ENCODE peak calls at places on chromosomes 4 and X, in ten cellular contexts. One of them, this sample, is unnamed.

GRCh38 chr4:74742191-74742590 is 52.1 kb downstream of the BTC start:
- DNase-seq in Jurkat, Clone E6-1: no peak
- DNase-seq in NCI-H1930: no peak
- DNase-seq in activated T-helper 1 cell treated with anti-CD3 and anti-CD28 coated beads, Interleukin-2, amount 50 U/mL, for 16 hours: no peak
- DNase-seq in amniotic epithelial cell: peak; percentile 37
- DNase-seq in GM23338: no peak
- DNase-seq in HuH-7.5: no peak
- DNase-seq in activated CD4-positive, alpha-beta T cell treated with anti-CD3 and anti-CD28 coated beads, Interleukin-2, amount 50 U/mL, for 1 hour: no peak
- DNase-seq in NCI-H460: no peak
- DNase-seq in NCI-H2029 treated with DMSO at 0.1 percent for 48 hours: no peak
- DNase-seq in this sample: no peak

GRCh38 chrX:39506131-39506530 is 591.6 kb downstream of the BCOR start:
- DNase-seq in NCI-H2029 treated with DMSO at 0.1 percent for 48 hours: no peak
- DNase-seq in activated CD4-positive, alpha-beta T cell treated with anti-CD3 and anti-CD28 coated beads, Interleukin-2, amount 50 U/mL, for 1 hour: no peak
- DNase-seq in Jurkat, Clone E6-1: no peak
- DNase-seq in amniotic epithelial cell: no peak
- DNase-seq in NCI-H1930: no peak
- DNase-seq in NCI-H460: no peak
- DNase-seq in GM23338: no peak
- DNase-seq in HuH-7.5: no peak
- DNase-seq in activated T-helper 1 cell treated with anti-CD3 and anti-CD28 coated beads, Interleukin-2, amount 50 U/mL, for 16 hours: no peak
- DNase-seq in this sample: no peak

GRCh38 chr4:168893205-168893604 is 116.8 kb downstream of the CBR4 start:
- DNase-seq in HuH-7.5: no peak
- DNase-seq in NCI-H460: no peak
- DNase-seq in Jurkat, Clone E6-1: no peak
- DNase-seq in activated T-helper 1 cell treated with anti-CD3 and anti-CD28 coated beads, Interleukin-2, amount 50 U/mL, for 16 hours: no peak
- DNase-seq in NCI-H2029 treated with DMSO at 0.1 percent for 48 hours: no peak
- DNase-seq in NCI-H1930: no peak
- DNase-seq in GM23338: no peak
- DNase-seq in amniotic epithelial cell: no peak
- DNase-seq in activated CD4-positive, alpha-beta T cell treated with anti-CD3 and anti-CD28 coated beads, Interleukin-2, amount 50 U/mL, for 1 hour: no peak
- DNase-seq in this sample: no peak

GRCh38 chrX:52979568-52979967 is 21.2 kb upstream of the FAM156A start:
- DNase-seq in NCI-H2029 treated with DMSO at 0.1 percent for 48 hours: no peak
- DNase-seq in activated T-helper 1 cell treated with anti-CD3 and anti-CD28 coated beads, Interleukin-2, amount 50 U/mL, for 16 hours: no peak
- DNase-seq in Jurkat, Clone E6-1: no peak
- DNase-seq in amniotic epithelial cell: peak; percentile 52
- DNase-seq in HuH-7.5: no peak
- DNase-seq in NCI-H460: no peak
- DNase-seq in GM23338: no peak
- DNase-seq in NCI-H1930: no peak
- DNase-seq in activated CD4-positive, alpha-beta T cell treated with anti-CD3 and anti-CD28 coated beads, Interleukin-2, amount 50 U/mL, for 1 hour: no peak
- DNase-seq in this sample: peak; percentile 16

GRCh38 chr4:80033581-80033980 is 39.4 kb downstream of the ANTXR2 start:
- DNase-seq in NCI-H1930: no peak
- DNase-seq in activated T-helper 1 cell treated with anti-CD3 and anti-CD28 coated beads, Interleukin-2, amount 50 U/mL, for 16 hours: no peak
- DNase-seq in Jurkat, Clone E6-1: no peak
- DNase-seq in NCI-H2029 treated with DMSO at 0.1 percent for 48 hours: no peak
- DNase-seq in amniotic epithelial cell: no peak
- DNase-seq in HuH-7.5: no peak
- DNase-seq in NCI-H460: no peak
- DNase-seq in GM23338: peak; percentile 28
- DNase-seq in activated CD4-positive, alpha-beta T cell treated with anti-CD3 and anti-CD28 coated beads, Interleukin-2, amount 50 U/mL, for 1 hour: no peak
- DNase-seq in this sample: no peak

GRCh38 chr4:1480720-1481119 is 74.5 kb upstream of the NKX1-1 start:
- DNase-seq in Jurkat, Clone E6-1: no peak
- DNase-seq in NCI-H2029 treated with DMSO at 0.1 percent for 48 hours: no peak
- DNase-seq in GM23338: no peak
- DNase-seq in NCI-H1930: no peak
- DNase-seq in NCI-H460: no peak
- DNase-seq in activated CD4-positive, alpha-beta T cell treated with anti-CD3 and anti-CD28 coated beads, Interleukin-2, amount 50 U/mL, for 1 hour: no peak
- DNase-seq in amniotic epithelial cell: no peak
- DNase-seq in HuH-7.5: no peak
- DNase-seq in activated T-helper 1 cell treated with anti-CD3 and anti-CD28 coated beads, Interleukin-2, amount 50 U/mL, for 16 hours: no peak
- DNase-seq in this sample: no peak

GRCh38 chr4:150540959-150541360 is 41.0 kb upstream of the MAB21L2 start:
- DNase-seq in activated CD4-positive, alpha-beta T cell treated with anti-CD3 and anti-CD28 coated beads, Interleukin-2, amount 50 U/mL, for 1 hour: no peak
- DNase-seq in NCI-H1930: no peak
- DNase-seq in amniotic epithelial cell: no peak
- DNase-seq in NCI-H460: no peak
- DNase-seq in NCI-H2029 treated with DMSO at 0.1 percent for 48 hours: no peak
- DNase-seq in activated T-helper 1 cell treated with anti-CD3 and anti-CD28 coated beads, Interleukin-2, amount 50 U/mL, for 16 hours: no peak
- DNase-seq in Jurkat, Clone E6-1: no peak
- DNase-seq in HuH-7.5: no peak
- DNase-seq in GM23338: peak; percentile 50
- DNase-seq in this sample: no peak

GRCh38 chrX:16101581-16101980 is 21.8 kb upstream of the GRPR start:
- DNase-seq in HuH-7.5: no peak
- DNase-seq in activated T-helper 1 cell treated with anti-CD3 and anti-CD28 coated beads, Interleukin-2, amount 50 U/mL, for 16 hours: no peak
- DNase-seq in Jurkat, Clone E6-1: no peak
- DNase-seq in NCI-H460: no peak
- DNase-seq in NCI-H2029 treated with DMSO at 0.1 percent for 48 hours: no peak
- DNase-seq in activated CD4-positive, alpha-beta T cell treated with anti-CD3 and anti-CD28 coated beads, Interleukin-2, amount 50 U/mL, for 1 hour: no peak
- DNase-seq in NCI-H1930: no peak
- DNase-seq in amniotic epithelial cell: no peak
- DNase-seq in GM23338: no peak
- DNase-seq in this sample: no peak

GRCh38 chrX:130801901-130802300 is 101.1 kb downstream of the ENOX2 start:
- DNase-seq in Jurkat, Clone E6-1: no peak
- DNase-seq in activated T-helper 1 cell treated with anti-CD3 and anti-CD28 coated beads, Interleukin-2, amount 50 U/mL, for 16 hours: no peak
- DNase-seq in HuH-7.5: no peak
- DNase-seq in amniotic epithelial cell: peak; percentile 18
- DNase-seq in activated CD4-positive, alpha-beta T cell treated with anti-CD3 and anti-CD28 coated beads, Interleukin-2, amount 50 U/mL, for 1 hour: no peak
- DNase-seq in NCI-H460: no peak
- DNase-seq in GM23338: peak; percentile 7
- DNase-seq in NCI-H2029 treated with DMSO at 0.1 percent for 48 hours: no peak
- DNase-seq in NCI-H1930: no peak
- DNase-seq in this sample: no peak

GRCh38 chrX:68650491-68650890 is 3.0 kb downstream of the STARD8 start:
- DNase-seq in NCI-H2029 treated with DMSO at 0.1 percent for 48 hours: no peak
- DNase-seq in GM23338: no peak
- DNase-seq in NCI-H1930: no peak
- DNase-seq in amniotic epithelial cell: peak; percentile 40
- DNase-seq in activated T-helper 1 cell treated with anti-CD3 and anti-CD28 coated beads, Interleukin-2, amount 50 U/mL, for 16 hours: no peak
- DNase-seq in HuH-7.5: no peak
- DNase-seq in activated CD4-positive, alpha-beta T cell treated with anti-CD3 and anti-CD28 coated beads, Interleukin-2, amount 50 U/mL, for 1 hour: no peak
- DNase-seq in Jurkat, Clone E6-1: no peak
- DNase-seq in NCI-H460: no peak
- DNase-seq in this sample: no peak

GRCh38 chr4:74033721-74034120 is 4.8 kb downstream of the CXCL3 start:
- DNase-seq in activated T-helper 1 cell treated with anti-CD3 and anti-CD28 coated beads, Interleukin-2, amount 50 U/mL, for 16 hours: no peak
- DNase-seq in HuH-7.5: no peak
- DNase-seq in amniotic epithelial cell: peak; percentile 47
- DNase-seq in Jurkat, Clone E6-1: no peak
- DNase-seq in NCI-H460: no peak
- DNase-seq in NCI-H2029 treated with DMSO at 0.1 percent for 48 hours: no peak
- DNase-seq in NCI-H1930: no peak
- DNase-seq in activated CD4-positive, alpha-beta T cell treated with anti-CD3 and anti-CD28 coated beads, Interleukin-2, amount 50 U/mL, for 1 hour: no peak
- DNase-seq in GM23338: no peak
- DNase-seq in this sample: no peak

GRCh38 chr4:21470531-21470930 is 478.0 kb downstream of the KCNIP4 start:
- DNase-seq in GM23338: no peak
- DNase-seq in activated T-helper 1 cell treated with anti-CD3 and anti-CD28 coated beads, Interleukin-2, amount 50 U/mL, for 16 hours: no peak
- DNase-seq in activated CD4-positive, alpha-beta T cell treated with anti-CD3 and anti-CD28 coated beads, Interleukin-2, amount 50 U/mL, for 1 hour: no peak
- DNase-seq in Jurkat, Clone E6-1: no peak
- DNase-seq in NCI-H2029 treated with DMSO at 0.1 percent for 48 hours: peak; percentile 67
- DNase-seq in NCI-H1930: no peak
- DNase-seq in amniotic epithelial cell: peak; percentile 70
- DNase-seq in NCI-H460: no peak
- DNase-seq in HuH-7.5: no peak
- DNase-seq in this sample: no peak

GRCh38 chrX:38112566-38112965 is 106.2 kb downstream of the SYTL5 start:
- DNase-seq in NCI-H1930: no peak
- DNase-seq in activated CD4-positive, alpha-beta T cell treated with anti-CD3 and anti-CD28 coated beads, Interleukin-2, amount 50 U/mL, for 1 hour: no peak
- DNase-seq in amniotic epithelial cell: no peak
- DNase-seq in Jurkat, Clone E6-1: no peak
- DNase-seq in NCI-H460: no peak
- DNase-seq in GM23338: no peak
- DNase-seq in NCI-H2029 treated with DMSO at 0.1 percent for 48 hours: peak; percentile 57
- DNase-seq in HuH-7.5: no peak
- DNase-seq in activated T-helper 1 cell treated with anti-CD3 and anti-CD28 coated beads, Interleukin-2, amount 50 U/mL, for 16 hours: no peak
- DNase-seq in this sample: no peak

GRCh38 chrX:23749576-23749975 is 6.5 kb upstream of the ACOT9 start:
- DNase-seq in NCI-H1930: no peak
- DNase-seq in HuH-7.5: no peak
- DNase-seq in activated T-helper 1 cell treated with anti-CD3 and anti-CD28 coated beads, Interleukin-2, amount 50 U/mL, for 16 hours: no peak
- DNase-seq in NCI-H2029 treated with DMSO at 0.1 percent for 48 hours: no peak
- DNase-seq in Jurkat, Clone E6-1: no peak
- DNase-seq in activated CD4-positive, alpha-beta T cell treated with anti-CD3 and anti-CD28 coated beads, Interleukin-2, amount 50 U/mL, for 1 hour: no peak
- DNase-seq in GM23338: no peak
- DNase-seq in amniotic epithelial cell: no peak
- DNase-seq in NCI-H460: no peak
- DNase-seq in this sample: no peak

GRCh38 chrX:145213504-145213903 is 33.8 kb upstream of the SPANXN1 start:
- DNase-seq in HuH-7.5: no peak
- DNase-seq in NCI-H460: peak; percentile 24
- DNase-seq in activated T-helper 1 cell treated with anti-CD3 and anti-CD28 coated beads, Interleukin-2, amount 50 U/mL, for 16 hours: no peak
- DNase-seq in activated CD4-positive, alpha-beta T cell treated with anti-CD3 and anti-CD28 coated beads, Interleukin-2, amount 50 U/mL, for 1 hour: no peak
- DNase-seq in NCI-H1930: peak; percentile 0
- DNase-seq in amniotic epithelial cell: no peak
- DNase-seq in NCI-H2029 treated with DMSO at 0.1 percent for 48 hours: no peak
- DNase-seq in Jurkat, Clone E6-1: peak; percentile 14
- DNase-seq in GM23338: peak; percentile 17
- DNase-seq in this sample: no peak

GRCh38 chr4:157075811-157076577 is at the start of gene GLRB:
- DNase-seq in activated T-helper 1 cell treated with anti-CD3 and anti-CD28 coated beads, Interleukin-2, amount 50 U/mL, for 16 hours: no peak
- DNase-seq in activated CD4-positive, alpha-beta T cell treated with anti-CD3 and anti-CD28 coated beads, Interleukin-2, amount 50 U/mL, for 1 hour: no peak
- DNase-seq in NCI-H2029 treated with DMSO at 0.1 percent for 48 hours: no peak
- DNase-seq in amniotic epithelial cell: no peak
- DNase-seq in NCI-H1930: peak; percentile 47
- DNase-seq in GM23338: peak; percentile 54
- DNase-seq in NCI-H460: peak; percentile 21
- DNase-seq in Jurkat, Clone E6-1: no peak
- DNase-seq in HuH-7.5: peak; percentile 49
- DNase-seq in this sample: peak; percentile 32

GRCh38 chr4:174041555-174042110 is 241.8 kb downstream of the FBXO8 start:
- DNase-seq in GM23338: peak; percentile 30
- DNase-seq in HuH-7.5: no peak
- DNase-seq in activated CD4-positive, alpha-beta T cell treated with anti-CD3 and anti-CD28 coated beads, Interleukin-2, amount 50 U/mL, for 1 hour: no peak
- DNase-seq in NCI-H1930: peak; percentile 73
- DNase-seq in NCI-H460: no peak
- DNase-seq in NCI-H2029 treated with DMSO at 0.1 percent for 48 hours: no peak
- DNase-seq in amniotic epithelial cell: no peak
- DNase-seq in activated T-helper 1 cell treated with anti-CD3 and anti-CD28 coated beads, Interleukin-2, amount 50 U/mL, for 16 hours: no peak
- DNase-seq in Jurkat, Clone E6-1: no peak
- DNase-seq in this sample: no peak

GRCh38 chrX:135707880-135708279 is 5.6 kb upstream of the CT45A1 start:
- DNase-seq in activated T-helper 1 cell treated with anti-CD3 and anti-CD28 coated beads, Interleukin-2, amount 50 U/mL, for 16 hours: no peak
- DNase-seq in activated CD4-positive, alpha-beta T cell treated with anti-CD3 and anti-CD28 coated beads, Interleukin-2, amount 50 U/mL, for 1 hour: peak; percentile 8
- DNase-seq in NCI-H460: peak; percentile 30
- DNase-seq in GM23338: peak; percentile 86
- DNase-seq in amniotic epithelial cell: no peak
- DNase-seq in Jurkat, Clone E6-1: peak; percentile 20
- DNase-seq in HuH-7.5: peak; percentile 17
- DNase-seq in NCI-H1930: peak; percentile 83
- DNase-seq in NCI-H2029 treated with DMSO at 0.1 percent for 48 hours: no peak
- DNase-seq in this sample: no peak

GRCh38 chr4:125891597-125892258 is 577.0 kb downstream of the FAT4 start:
- DNase-seq in activated T-helper 1 cell treated with anti-CD3 and anti-CD28 coated beads, Interleukin-2, amount 50 U/mL, for 16 hours: no peak
- DNase-seq in activated CD4-positive, alpha-beta T cell treated with anti-CD3 and anti-CD28 coated beads, Interleukin-2, amount 50 U/mL, for 1 hour: no peak
- DNase-seq in Jurkat, Clone E6-1: no peak
- DNase-seq in HuH-7.5: no peak
- DNase-seq in NCI-H2029 treated with DMSO at 0.1 percent for 48 hours: no peak
- DNase-seq in NCI-H460: no peak
- DNase-seq in NCI-H1930: no peak
- DNase-seq in amniotic epithelial cell: peak; percentile 96
- DNase-seq in GM23338: no peak
- DNase-seq in this sample: no peak

GRCh38 chr4:3790006-3790561 is 23.9 kb downstream of the ADRA2C start:
- DNase-seq in NCI-H1930: no peak
- DNase-seq in activated T-helper 1 cell treated with anti-CD3 and anti-CD28 coated beads, Interleukin-2, amount 50 U/mL, for 16 hours: no peak
- DNase-seq in NCI-H2029 treated with DMSO at 0.1 percent for 48 hours: no peak
- DNase-seq in Jurkat, Clone E6-1: no peak
- DNase-seq in activated CD4-positive, alpha-beta T cell treated with anti-CD3 and anti-CD28 coated beads, Interleukin-2, amount 50 U/mL, for 1 hour: no peak
- DNase-seq in amniotic epithelial cell: no peak
- DNase-seq in HuH-7.5: no peak
- DNase-seq in GM23338: no peak
- DNase-seq in NCI-H460: no peak
- DNase-seq in this sample: no peak

GRCh38 chr4:9996319-9997110 is 24.8 kb downstream of the SLC2A9 start:
- DNase-seq in activated T-helper 1 cell treated with anti-CD3 and anti-CD28 coated beads, Interleukin-2, amount 50 U/mL, for 16 hours: no peak
- DNase-seq in Jurkat, Clone E6-1: no peak
- DNase-seq in HuH-7.5: no peak
- DNase-seq in amniotic epithelial cell: no peak
- DNase-seq in NCI-H1930: no peak
- DNase-seq in NCI-H460: no peak
- DNase-seq in NCI-H2029 treated with DMSO at 0.1 percent for 48 hours: no peak
- DNase-seq in GM23338: no peak
- DNase-seq in activated CD4-positive, alpha-beta T cell treated with anti-CD3 and anti-CD28 coated beads, Interleukin-2, amount 50 U/mL, for 1 hour: no peak
- DNase-seq in this sample: no peak

GRCh38 chrX:41802958-41803357 is 79.0 kb downstream of the GPR82 start:
- DNase-seq in amniotic epithelial cell: no peak
- DNase-seq in activated CD4-positive, alpha-beta T cell treated with anti-CD3 and anti-CD28 coated beads, Interleukin-2, amount 50 U/mL, for 1 hour: no peak
- DNase-seq in NCI-H460: no peak
- DNase-seq in activated T-helper 1 cell treated with anti-CD3 and anti-CD28 coated beads, Interleukin-2, amount 50 U/mL, for 16 hours: no peak
- DNase-seq in NCI-H1930: no peak
- DNase-seq in Jurkat, Clone E6-1: no peak
- DNase-seq in HuH-7.5: no peak
- DNase-seq in GM23338: peak; percentile 44
- DNase-seq in NCI-H2029 treated with DMSO at 0.1 percent for 48 hours: no peak
- DNase-seq in this sample: no peak

GRCh38 chrX:123155327-123155726 is 28.8 kb upstream of the GRIA3 start:
- DNase-seq in activated T-helper 1 cell treated with anti-CD3 and anti-CD28 coated beads, Interleukin-2, amount 50 U/mL, for 16 hours: no peak
- DNase-seq in NCI-H1930: no peak
- DNase-seq in GM23338: no peak
- DNase-seq in NCI-H2029 treated with DMSO at 0.1 percent for 48 hours: no peak
- DNase-seq in amniotic epithelial cell: no peak
- DNase-seq in HuH-7.5: no peak
- DNase-seq in NCI-H460: no peak
- DNase-seq in Jurkat, Clone E6-1: no peak
- DNase-seq in activated CD4-positive, alpha-beta T cell treated with anti-CD3 and anti-CD28 coated beads, Interleukin-2, amount 50 U/mL, for 1 hour: no peak
- DNase-seq in this sample: no peak

This sample was measured in mesothelial cell of epicardium.